ENCODE peak calls at places on chromosomes 4 and X, in four cellular contexts. K is left ventricle myocardium inferior, B is NCI-H510A treated with DMSO at 0.1 percent for 48 hours, J is lower leg skin. P is an unnamed sample.

GRCh38 chr4:184824081-184824775 is 1.5 kb downstream of the ACSL1 start:
- DNase-seq in K (no peak), B (no peak), J (no peak), P (no peak)

GRCh38 chr4:77157859-77158486 is 966 bp downstream of the CCNG2 start:
- DNase-seq in K (peak), B (peak), J (peak), P (peak)

GRCh38 chr4:112889619-112890294 is 159.7 kb upstream of the ANK2 start:
- DNase-seq in K (no peak), B (no peak), J (no peak), P (no peak)

GRCh38 chr4:98609946-98610345 is 48.5 kb downstream of the TSPAN5 start:
- DNase-seq in K (no peak), B (no peak), J (no peak), P (no peak)

GRCh38 chrX:24682739-24683432 is 10.8 kb upstream of the POLA1 start:
- DNase-seq in K (no peak), B (no peak), J (no peak), P (no peak)

GRCh38 chr4:128358231-128358902 is 70.8 kb upstream of the PGRMC2 start:
- DNase-seq in K (no peak), B (no peak), J (peak), P (no peak)

GRCh38 chrX:45196701-45197100 is 4.0 kb downstream of the DIPK2B start:
- DNase-seq in K (no peak), B (no peak), J (no peak), P (no peak)

GRCh38 chr4:136867465-136867864 is 664.8 kb downstream of the PCDH18 start:
- DNase-seq in K (no peak), B (no peak), J (no peak), P (no peak)